ENCODE peak calls at places on chromosomes 13 and 19, in six cellular contexts. I, N, J, Z, M and E are unnamed samples.

GRCh38 chr13:41621716-41622508 is 164.6 kb downstream of the RGCC start:
- DNase-seq in I (no peak), N (no peak), J (no peak), Z (no peak), M (no peak), E (no peak)

GRCh38 chr19:19571387-19571786 is 33.3 kb downstream of the CILP2 start:
- DNase-seq in I (no peak), N (no peak), J (no peak), Z (no peak), M (no peak), E (no peak)

GRCh38 chr13:110187501-110188161 is 119.3 kb downstream of the COL4A1 start:
- DNase-seq in I (no peak), N (no peak), J (peak; percentile 26), Z (no peak), M (no peak), E (peak; percentile 43)

GRCh38 chr13:49140910-49141611 is 79.1 kb upstream of the MLNR start:
- DNase-seq in I (no peak), N (no peak), J (no peak), Z (no peak), M (no peak), E (no peak)

GRCh38 chr13:32911506-32911905 is 104.7 kb upstream of the KL start:
- DNase-seq in I (no peak), N (no peak), J (peak; percentile 25), Z (no peak), M (peak; percentile 64), E (no peak)

GRCh38 chr13:42645717-42646116 is 71.8 kb downstream of the TNFSF11 start:
- DNase-seq in I (no peak), N (no peak), J (no peak), Z (no peak), M (no peak), E (no peak)

GRCh38 chr13:21549633-21550032 is 54.3 kb downstream of the MICU2 start:
- DNase-seq in I (no peak), N (no peak), J (no peak), Z (no peak), M (no peak), E (no peak)

GRCh38 chr19:56167064-56167578 is 8.7 kb upstream of the GALP start:
- DNase-seq in I (no peak), N (no peak), J (no peak), Z (no peak), M (peak; percentile 82), E (no peak)

GRCh38 chr13:51342706-51343105 is 3.2 kb downstream of the SERPINE3 start:
- DNase-seq in I (no peak), N (no peak), J (no peak), Z (no peak), M (no peak), E (no peak)

GRCh38 chr19:18612772-18613588 is at the start of gene TMEM59L:
- DNase-seq in I (no peak), N (peak; percentile 19), J (no peak), Z (no peak), M (peak; percentile 65), E (no peak)

GRCh38 chr13:48094404-48094780 is 512 bp downstream of the MED4 start:
- DNase-seq in I (no peak), N (no peak), J (no peak), Z (no peak), M (peak; percentile 24), E (no peak)

GRCh38 chr13:32650705-32651311 is 64.6 kb downstream of the PDS5B start:
- DNase-seq in I (peak; percentile 50), N (peak; percentile 12), J (peak; percentile 61), Z (no peak), M (peak; percentile 87), E (peak; percentile 53)

GRCh38 chr13:25752957-25753540 is 298.8 kb downstream of the SHISA2 start:
- DNase-seq in I (peak; percentile 75), N (no peak), J (peak; percentile 17), Z (peak; percentile 78), M (no peak), E (peak; percentile 50)

GRCh38 chr19:29525901-29526729 is at the start of gene VSTM2B:
- DNase-seq in I (no peak), N (no peak), J (no peak), Z (peak; percentile 66), M (peak; percentile 46), E (no peak)

GRCh38 chr19:29528350-29528945 is 2.7 kb downstream of the VSTM2B start:
- DNase-seq in I (peak; percentile 38), N (peak; percentile 2), J (peak; percentile 21), Z (peak; percentile 81), M (peak; percentile 90), E (peak; percentile 49)

GRCh38 chr19:29526730-29527499 is 1.1 kb downstream of the VSTM2B start:
- DNase-seq in I (no peak), N (no peak), J (no peak), Z (peak; percentile 73), M (peak; percentile 57), E (no peak)

GRCh38 chr19:29528946-29529645 is 3.3 kb downstream of the VSTM2B start:
- DNase-seq in I (no peak), N (no peak), J (no peak), Z (peak; percentile 71), M (peak; percentile 49), E (no peak)

GRCh38 chr19:29527500-29528328 is 1.9 kb downstream of the VSTM2B start:
- DNase-seq in I (no peak), N (no peak), J (no peak), Z (peak; percentile 30), M (peak; percentile 43), E (no peak)
- H3K27me3 ChIP-seq in I (peaks cover 98% of the 10 kb centered on the region), N (peaks cover 14% of the 10 kb centered on the region), J (peaks cover 23% of the 10 kb centered on the region), Z (no peaks in the 10 kb centered on the region), M (peaks cover 91% of the 10 kb centered on the region), E (peaks cover 99% of the 10 kb centered on the region)

DNA sequence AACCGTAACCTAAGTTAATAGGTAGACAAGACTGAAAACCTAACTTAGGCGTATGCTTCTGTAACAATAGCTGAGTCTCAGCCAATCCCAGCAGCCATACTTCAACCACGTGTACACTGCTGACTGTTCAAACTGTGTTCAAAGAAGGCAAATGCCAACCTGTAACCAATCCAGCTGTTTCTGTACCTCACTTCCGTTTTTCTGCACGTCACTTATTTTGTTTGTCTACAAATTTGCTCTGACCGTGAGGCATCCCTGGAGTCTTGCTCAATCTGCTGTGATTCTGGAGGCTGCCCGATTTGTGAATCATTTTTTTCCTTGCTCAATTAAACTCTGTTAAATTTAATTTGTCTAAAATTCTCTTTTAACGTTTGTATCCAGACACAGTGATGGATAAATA is 59.2 kb downstream of the EDNRB start:
- DNase-seq in I (no peak), N (no peak), J (no peak), Z (no peak), M (no peak), E (peak; percentile 24)
- H3K27me3 ChIP-seq in I (no peaks in the 10 kb centered on the region), N (no peaks in the 10 kb centered on the region), J (no peaks in the 10 kb centered on the region), Z (no peaks in the 10 kb centered on the region), M (no peaks in the 10 kb centered on the region), E (no peaks in the 10 kb centered on the region)

DNA sequence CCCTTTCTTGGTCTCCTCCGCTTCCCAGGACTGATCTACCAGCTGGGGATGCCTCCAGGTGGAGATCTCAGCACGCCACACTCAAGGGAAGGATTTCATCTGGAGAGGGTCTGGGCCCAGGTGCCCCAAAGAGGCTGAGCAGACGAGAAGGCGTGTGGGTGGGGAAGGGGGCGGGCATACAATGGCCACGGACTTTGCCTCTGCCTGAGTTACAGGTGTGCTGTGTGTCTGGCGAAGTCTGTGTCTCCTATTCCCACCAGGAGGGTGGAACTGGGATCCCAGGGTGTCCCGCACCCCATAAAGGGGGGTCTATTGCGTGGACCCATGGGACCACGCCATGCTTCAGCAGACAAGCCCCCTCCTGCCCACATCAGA is 3.6 kb downstream of the TLE2 start:
- DNase-seq in I (no peak), N (no peak), J (no peak), Z (no peak), M (no peak), E (no peak)
- H3K27me3 ChIP-seq in I (peaks cover 56% of the 10 kb centered on the region), N (no peaks in the 10 kb centered on the region), J (no peaks in the 10 kb centered on the region), Z (no peaks in the 10 kb centered on the region), M (peaks cover 61% of the 10 kb centered on the region), E (no peaks in the 10 kb centered on the region)

DNA sequence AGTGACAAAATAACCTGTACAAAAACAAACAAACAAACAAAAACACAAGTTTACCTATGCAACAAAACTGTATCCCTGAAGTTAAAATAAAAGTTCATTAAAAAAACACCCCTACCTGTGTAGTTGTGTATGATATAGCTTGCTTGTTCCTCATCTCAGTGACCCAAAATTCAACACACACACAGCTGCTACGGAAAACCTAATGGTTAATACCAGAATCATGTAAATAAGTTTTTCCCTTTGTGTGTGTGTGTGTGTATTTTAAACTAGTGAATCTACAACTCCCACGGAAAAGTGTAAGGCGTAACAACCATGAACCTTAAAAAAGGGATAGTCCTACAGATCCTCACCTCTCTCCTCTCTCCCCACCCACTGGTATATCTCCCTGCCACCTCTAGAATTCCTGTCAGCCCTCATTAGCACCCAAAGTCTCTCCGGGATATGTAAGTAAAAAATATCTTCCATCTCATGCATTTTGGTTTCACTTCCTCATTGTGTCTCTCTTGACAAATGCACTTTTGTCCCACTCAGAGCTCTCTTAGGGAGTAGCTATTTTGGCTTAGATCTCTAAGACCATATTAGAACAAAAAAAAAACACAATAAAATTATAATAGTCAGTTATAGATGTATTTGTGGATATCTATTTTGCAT is 2236.5 kb downstream of the PCDH9 start:
- DNase-seq in I (no peak), N (no peak), J (no peak), Z (no peak), M (no peak), E (no peak)
- H3K27me3 ChIP-seq in I (no peaks in the 10 kb centered on the region), N (no peaks in the 10 kb centered on the region), J (no peaks in the 10 kb centered on the region), Z (no peaks in the 10 kb centered on the region), M (no peaks in the 10 kb centered on the region), E (no peaks in the 10 kb centered on the region)

GRCh38 chr19:41354343-41354974 is 737 bp upstream of the TGFB1 start:
- DNase-seq in I (no peak), N (no peak), J (no peak), Z (peak; percentile 83), M (no peak), E (peak; percentile 21)

GRCh38 chr19:41355035-41355434 is 1.3 kb upstream of the TGFB1 start:
- DNase-seq in I (no peak), N (no peak), J (no peak), Z (no peak), M (no peak), E (no peak)

GRCh38 chr19:41352279-41352608 is 1.5 kb downstream of the TGFB1 start:
- DNase-seq in I (no peak), N (no peak), J (no peak), Z (no peak), M (no peak), E (no peak)

GRCh38 chr19:41352609-41353465 is 885 bp downstream of the TGFB1 start:
- DNase-seq in I (peak; percentile 64), N (peak; percentile 65), J (peak; percentile 32), Z (peak; percentile 89), M (peak; percentile 78), E (peak; percentile 74)

GRCh38 chr19:41353466-41354342 is at the start of gene TGFB1:
- DNase-seq in I (peak; percentile 90), N (peak; percentile 91), J (peak; percentile 70), Z (peak; percentile 97), M (peak; percentile 86), E (peak; percentile 89)
- H3K27me3 ChIP-seq in I (no peaks in the 10 kb centered on the region), N (no peaks in the 10 kb centered on the region), J (peaks cover 3% of the 10 kb centered on the region), Z (no peaks in the 10 kb centered on the region), M (peaks cover 42% of the 10 kb centered on the region), E (no peaks in the 10 kb centered on the region)

GRCh38 chr13:98442391-98443230 is 134.3 kb downstream of the STK24 start:
- DNase-seq in I (no peak), N (no peak), J (no peak), Z (peak; percentile 67), M (no peak), E (no peak)
- H3K27me3 ChIP-seq in I (no peaks in the 10 kb centered on the region), N (no peaks in the 10 kb centered on the region), J (no peaks in the 10 kb centered on the region), Z (no peaks in the 10 kb centered on the region), M (no peaks in the 10 kb centered on the region), E (no peaks in the 10 kb centered on the region)